ENCODE peak calls at places on chromosomes 11 and 22, in nine cellular contexts. One of them, this sample, is unnamed.

GRCh38 chr22:30628491-30628890 is 7.1 kb upstream of the SLC35E4 start:
- DNase-seq in Right ventricle myocardium superior: no peak
- DNase-seq in erythroblast: no peak
- DNase-seq in progenitor cell of endocrine pancreas: no peak
- DNase-seq in AG04450: no peak
- DNase-seq in mucosa of descending colon: no peak
- DNase-seq in T-helper 9 cell: no peak
- DNase-seq in stimulated activated naive CD4-positive, alpha-beta T cell treated with Interleukin-2 at 50 U/mL for 16 hours: no peak
- DNase-seq in naive B cell: no peak
- DNase-seq in this sample: no peak

GRCh38 chr11:88535916-88536547 is 198.5 kb upstream of the CTSC start:
- DNase-seq in mucosa of descending colon: no peak
- DNase-seq in T-helper 9 cell: no peak
- DNase-seq in AG04450: peak; percentile 42
- DNase-seq in progenitor cell of endocrine pancreas: no peak
- DNase-seq in erythroblast: no peak
- DNase-seq in stimulated activated naive CD4-positive, alpha-beta T cell treated with Interleukin-2 at 50 U/mL for 16 hours: no peak
- DNase-seq in naive B cell: no peak
- DNase-seq in Right ventricle myocardium superior: no peak
- DNase-seq in this sample: no peak

GRCh38 chr11:42906226-42906625 is 405.6 kb upstream of the API5 start:
- DNase-seq in T-helper 9 cell: no peak
- DNase-seq in erythroblast: no peak
- DNase-seq in stimulated activated naive CD4-positive, alpha-beta T cell treated with Interleukin-2 at 50 U/mL for 16 hours: no peak
- DNase-seq in Right ventricle myocardium superior: no peak
- DNase-seq in AG04450: no peak
- DNase-seq in progenitor cell of endocrine pancreas: no peak
- DNase-seq in naive B cell: no peak
- DNase-seq in mucosa of descending colon: no peak
- DNase-seq in this sample: no peak

GRCh38 chr11:70531281-70532065 is 133.1 kb downstream of the CTTN start:
- DNase-seq in naive B cell: no peak
- DNase-seq in AG04450: no peak
- DNase-seq in stimulated activated naive CD4-positive, alpha-beta T cell treated with Interleukin-2 at 50 U/mL for 16 hours: no peak
- DNase-seq in Right ventricle myocardium superior: peak; percentile 34
- DNase-seq in T-helper 9 cell: no peak
- DNase-seq in progenitor cell of endocrine pancreas: no peak
- DNase-seq in mucosa of descending colon: peak; percentile 20
- DNase-seq in erythroblast: no peak
- DNase-seq in this sample: no peak

GRCh38 chr11:122405788-122406341 is 249.7 kb upstream of the UBASH3B start:
- DNase-seq in mucosa of descending colon: no peak
- DNase-seq in AG04450: peak; percentile 63
- DNase-seq in progenitor cell of endocrine pancreas: no peak
- DNase-seq in erythroblast: no peak
- DNase-seq in naive B cell: no peak
- DNase-seq in T-helper 9 cell: no peak
- DNase-seq in stimulated activated naive CD4-positive, alpha-beta T cell treated with Interleukin-2 at 50 U/mL for 16 hours: no peak
- DNase-seq in Right ventricle myocardium superior: no peak
- DNase-seq in this sample: no peak

GRCh38 chr11:113373306-113373705 is 14.3 kb upstream of the ANKK1 start:
- DNase-seq in AG04450: no peak
- DNase-seq in erythroblast: no peak
- DNase-seq in naive B cell: no peak
- DNase-seq in stimulated activated naive CD4-positive, alpha-beta T cell treated with Interleukin-2 at 50 U/mL for 16 hours: no peak
- DNase-seq in mucosa of descending colon: no peak
- DNase-seq in progenitor cell of endocrine pancreas: no peak
- DNase-seq in Right ventricle myocardium superior: no peak
- DNase-seq in T-helper 9 cell: no peak
- DNase-seq in this sample: no peak

GRCh38 chr11:70159612-70160570 is 43.2 kb upstream of the FADD start:
- DNase-seq in AG04450: no peak
- DNase-seq in Right ventricle myocardium superior: peak; percentile 48
- DNase-seq in erythroblast: no peak
- DNase-seq in mucosa of descending colon: peak; percentile 41
- DNase-seq in naive B cell: no peak
- DNase-seq in progenitor cell of endocrine pancreas: no peak
- DNase-seq in stimulated activated naive CD4-positive, alpha-beta T cell treated with Interleukin-2 at 50 U/mL for 16 hours: no peak
- DNase-seq in T-helper 9 cell: no peak
- DNase-seq in this sample: no peak

GRCh38 chr22:24543679-24544243 is 11.2 kb downstream of the GUCD1 start:
- DNase-seq in erythroblast: no peak
- DNase-seq in T-helper 9 cell: no peak
- DNase-seq in mucosa of descending colon: no peak
- DNase-seq in naive B cell: no peak
- DNase-seq in progenitor cell of endocrine pancreas: no peak
- DNase-seq in AG04450: no peak
- DNase-seq in stimulated activated naive CD4-positive, alpha-beta T cell treated with Interleukin-2 at 50 U/mL for 16 hours: no peak
- DNase-seq in Right ventricle myocardium superior: no peak
- DNase-seq in this sample: no peak

GRCh38 chr11:29343465-29344333 is 673.1 kb downstream of the KCNA4 start:
- DNase-seq in AG04450: no peak
- DNase-seq in stimulated activated naive CD4-positive, alpha-beta T cell treated with Interleukin-2 at 50 U/mL for 16 hours: no peak
- DNase-seq in mucosa of descending colon: peak; percentile 70
- DNase-seq in erythroblast: peak; percentile 38
- DNase-seq in Right ventricle myocardium superior: peak; percentile 76
- DNase-seq in naive B cell: peak; percentile 1
- DNase-seq in progenitor cell of endocrine pancreas: peak; percentile 58
- DNase-seq in T-helper 9 cell: no peak
- DNase-seq in this sample: peak; percentile 25

GRCh38 chr11:111785886-111786412 is 19.8 kb upstream of the PPP2R1B start:
- DNase-seq in AG04450: no peak
- DNase-seq in T-helper 9 cell: no peak
- DNase-seq in Right ventricle myocardium superior: no peak
- DNase-seq in progenitor cell of endocrine pancreas: no peak
- DNase-seq in stimulated activated naive CD4-positive, alpha-beta T cell treated with Interleukin-2 at 50 U/mL for 16 hours: no peak
- DNase-seq in mucosa of descending colon: no peak
- DNase-seq in erythroblast: no peak
- DNase-seq in naive B cell: no peak
- DNase-seq in this sample: no peak

GRCh38 chr11:128342511-128343133 is 244.7 kb downstream of the ETS1 start:
- DNase-seq in stimulated activated naive CD4-positive, alpha-beta T cell treated with Interleukin-2 at 50 U/mL for 16 hours: peak; percentile 69
- DNase-seq in Right ventricle myocardium superior: peak; percentile 49
- DNase-seq in erythroblast: no peak
- DNase-seq in mucosa of descending colon: peak; percentile 43
- DNase-seq in AG04450: no peak
- DNase-seq in T-helper 9 cell: peak; percentile 63
- DNase-seq in progenitor cell of endocrine pancreas: no peak
- DNase-seq in naive B cell: peak; percentile 74
- DNase-seq in this sample: no peak

GRCh38 chr11:21072517-21072916 is 403.1 kb downstream of the NELL1 start:
- DNase-seq in erythroblast: no peak
- DNase-seq in progenitor cell of endocrine pancreas: no peak
- DNase-seq in AG04450: no peak
- DNase-seq in naive B cell: no peak
- DNase-seq in mucosa of descending colon: no peak
- DNase-seq in T-helper 9 cell: no peak
- DNase-seq in Right ventricle myocardium superior: no peak
- DNase-seq in stimulated activated naive CD4-positive, alpha-beta T cell treated with Interleukin-2 at 50 U/mL for 16 hours: no peak
- DNase-seq in this sample: no peak

GRCh38 chr11:69144316-69144715 is 11.4 kb upstream of the SMIM38 start:
- DNase-seq in stimulated activated naive CD4-positive, alpha-beta T cell treated with Interleukin-2 at 50 U/mL for 16 hours: no peak
- DNase-seq in mucosa of descending colon: no peak
- DNase-seq in Right ventricle myocardium superior: peak; percentile 6
- DNase-seq in T-helper 9 cell: no peak
- DNase-seq in naive B cell: no peak
- DNase-seq in progenitor cell of endocrine pancreas: no peak
- DNase-seq in AG04450: no peak
- DNase-seq in erythroblast: no peak
- DNase-seq in this sample: no peak

GRCh38 chr11:127037001-127037400 is 36.4 kb upstream of the KIRREL3 start:
- DNase-seq in progenitor cell of endocrine pancreas: no peak
- DNase-seq in naive B cell: no peak
- DNase-seq in AG04450: no peak
- DNase-seq in mucosa of descending colon: no peak
- DNase-seq in stimulated activated naive CD4-positive, alpha-beta T cell treated with Interleukin-2 at 50 U/mL for 16 hours: no peak
- DNase-seq in T-helper 9 cell: no peak
- DNase-seq in Right ventricle myocardium superior: no peak
- DNase-seq in erythroblast: no peak
- DNase-seq in this sample: no peak

GRCh38 chr11:72743321-72744221 is 8.6 kb downstream of the ARAP1 start:
- DNase-seq in progenitor cell of endocrine pancreas: no peak
- DNase-seq in Right ventricle myocardium superior: no peak
- DNase-seq in mucosa of descending colon: no peak
- DNase-seq in T-helper 9 cell: no peak
- DNase-seq in erythroblast: no peak
- DNase-seq in naive B cell: peak; percentile 81
- DNase-seq in stimulated activated naive CD4-positive, alpha-beta T cell treated with Interleukin-2 at 50 U/mL for 16 hours: no peak
- DNase-seq in AG04450: no peak
- DNase-seq in this sample: no peak

GRCh38 chr11:120112174-120112796 is 25.6 kb downstream of the TRIM29 start:
- DNase-seq in Right ventricle myocardium superior: no peak
- DNase-seq in naive B cell: no peak
- DNase-seq in progenitor cell of endocrine pancreas: no peak
- DNase-seq in AG04450: no peak
- DNase-seq in T-helper 9 cell: no peak
- DNase-seq in erythroblast: no peak
- DNase-seq in stimulated activated naive CD4-positive, alpha-beta T cell treated with Interleukin-2 at 50 U/mL for 16 hours: no peak
- DNase-seq in mucosa of descending colon: no peak
- DNase-seq in this sample: no peak

GRCh38 chr11:120205596-120206161 is 5.2 kb upstream of the OAF start:
- DNase-seq in mucosa of descending colon: no peak
- DNase-seq in progenitor cell of endocrine pancreas: no peak
- DNase-seq in Right ventricle myocardium superior: no peak
- DNase-seq in stimulated activated naive CD4-positive, alpha-beta T cell treated with Interleukin-2 at 50 U/mL for 16 hours: no peak
- DNase-seq in AG04450: peak; percentile 37
- DNase-seq in naive B cell: no peak
- DNase-seq in T-helper 9 cell: no peak
- DNase-seq in erythroblast: no peak
- DNase-seq in this sample: no peak

GRCh38 chr11:2440646-2441045 is 3.7 kb downstream of the TRPM5 start:
- DNase-seq in stimulated activated naive CD4-positive, alpha-beta T cell treated with Interleukin-2 at 50 U/mL for 16 hours: no peak
- DNase-seq in progenitor cell of endocrine pancreas: no peak
- DNase-seq in mucosa of descending colon: peak; percentile 38
- DNase-seq in naive B cell: no peak
- DNase-seq in Right ventricle myocardium superior: peak; percentile 48
- DNase-seq in AG04450: no peak
- DNase-seq in T-helper 9 cell: no peak
- DNase-seq in erythroblast: no peak
- DNase-seq in this sample: no peak

GRCh38 chr11:60992842-60993409 is 21.4 kb downstream of the CD6 start:
- DNase-seq in T-helper 9 cell: no peak
- DNase-seq in erythroblast: peak; percentile 54
- DNase-seq in AG04450: no peak
- DNase-seq in progenitor cell of endocrine pancreas: no peak
- DNase-seq in naive B cell: no peak
- DNase-seq in mucosa of descending colon: no peak
- DNase-seq in stimulated activated naive CD4-positive, alpha-beta T cell treated with Interleukin-2 at 50 U/mL for 16 hours: no peak
- DNase-seq in Right ventricle myocardium superior: no peak
- DNase-seq in this sample: no peak

GRCh38 chr11:72781063-72781312 is 12.9 kb downstream of the STARD10 start:
- DNase-seq in AG04450: no peak
- DNase-seq in naive B cell: no peak
- DNase-seq in erythroblast: no peak
- DNase-seq in mucosa of descending colon: no peak
- DNase-seq in stimulated activated naive CD4-positive, alpha-beta T cell treated with Interleukin-2 at 50 U/mL for 16 hours: no peak
- DNase-seq in progenitor cell of endocrine pancreas: no peak
- DNase-seq in Right ventricle myocardium superior: no peak
- DNase-seq in T-helper 9 cell: no peak
- DNase-seq in this sample: no peak

GRCh38 chr11:134071306-134071705 is 2.4 kb downstream of the JAM3 start:
- DNase-seq in stimulated activated naive CD4-positive, alpha-beta T cell treated with Interleukin-2 at 50 U/mL for 16 hours: no peak
- DNase-seq in erythroblast: no peak
- DNase-seq in Right ventricle myocardium superior: no peak
- DNase-seq in AG04450: no peak
- DNase-seq in mucosa of descending colon: no peak
- DNase-seq in naive B cell: no peak
- DNase-seq in T-helper 9 cell: no peak
- DNase-seq in progenitor cell of endocrine pancreas: no peak
- DNase-seq in this sample: no peak

GRCh38 chr11:66727883-66728759 is 895 bp downstream of the SPTBN2 start:
- DNase-seq in Right ventricle myocardium superior: no peak
- DNase-seq in AG04450: no peak
- DNase-seq in T-helper 9 cell: no peak
- DNase-seq in naive B cell: no peak
- DNase-seq in progenitor cell of endocrine pancreas: no peak
- DNase-seq in erythroblast: no peak
- DNase-seq in mucosa of descending colon: peak; percentile 43
- DNase-seq in stimulated activated naive CD4-positive, alpha-beta T cell treated with Interleukin-2 at 50 U/mL for 16 hours: no peak
- DNase-seq in this sample: no peak

GRCh38 chr22:38454361-38455062 is 487 bp downstream of the KCNJ4 start:
- DNase-seq in T-helper 9 cell: no peak
- DNase-seq in progenitor cell of endocrine pancreas: no peak
- DNase-seq in erythroblast: no peak
- DNase-seq in naive B cell: peak; percentile 38
- DNase-seq in AG04450: no peak
- DNase-seq in Right ventricle myocardium superior: no peak
- DNase-seq in stimulated activated naive CD4-positive, alpha-beta T cell treated with Interleukin-2 at 50 U/mL for 16 hours: no peak
- DNase-seq in mucosa of descending colon: no peak
- DNase-seq in this sample: no peak

GRCh38 chr11:61540528-61540927 is 32.0 kb downstream of the LRRC10B start:
- DNase-seq in T-helper 9 cell: no peak
- DNase-seq in AG04450: no peak
- DNase-seq in Right ventricle myocardium superior: no peak
- DNase-seq in stimulated activated naive CD4-positive, alpha-beta T cell treated with Interleukin-2 at 50 U/mL for 16 hours: no peak
- DNase-seq in erythroblast: no peak
- DNase-seq in naive B cell: no peak
- DNase-seq in mucosa of descending colon: no peak
- DNase-seq in progenitor cell of endocrine pancreas: no peak
- DNase-seq in this sample: no peak

GRCh38 chr11:104883342-104883741 is 14.9 kb downstream of the CASP12 start:
- DNase-seq in naive B cell: no peak
- DNase-seq in erythroblast: no peak
- DNase-seq in mucosa of descending colon: no peak
- DNase-seq in AG04450: no peak
- DNase-seq in stimulated activated naive CD4-positive, alpha-beta T cell treated with Interleukin-2 at 50 U/mL for 16 hours: peak; percentile 2
- DNase-seq in Right ventricle myocardium superior: no peak
- DNase-seq in progenitor cell of endocrine pancreas: no peak
- DNase-seq in T-helper 9 cell: no peak
- DNase-seq in this sample: no peak

GRCh38 chr22:36900880-36901279 is 12.5 kb upstream of the CSF2RB start:
- DNase-seq in stimulated activated naive CD4-positive, alpha-beta T cell treated with Interleukin-2 at 50 U/mL for 16 hours: no peak
- DNase-seq in mucosa of descending colon: no peak
- DNase-seq in erythroblast: no peak
- DNase-seq in progenitor cell of endocrine pancreas: no peak
- DNase-seq in Right ventricle myocardium superior: no peak
- DNase-seq in T-helper 9 cell: no peak
- DNase-seq in AG04450: no peak
- DNase-seq in naive B cell: no peak
- DNase-seq in this sample: no peak

GRCh38 chr11:44621140-44621681 is 55.7 kb downstream of the CD82 start:
- DNase-seq in progenitor cell of endocrine pancreas: peak; percentile 85
- DNase-seq in naive B cell: no peak
- DNase-seq in erythroblast: peak; percentile 75
- DNase-seq in stimulated activated naive CD4-positive, alpha-beta T cell treated with Interleukin-2 at 50 U/mL for 16 hours: peak; percentile 23
- DNase-seq in mucosa of descending colon: peak; percentile 87
- DNase-seq in T-helper 9 cell: peak; percentile 64
- DNase-seq in Right ventricle myocardium superior: peak; percentile 88
- DNase-seq in AG04450: no peak
- DNase-seq in this sample: peak; percentile 25

GRCh38 chr11:122140535-122140934 is 24.5 kb upstream of the BLID start:
- DNase-seq in T-helper 9 cell: no peak
- DNase-seq in AG04450: peak; percentile 38
- DNase-seq in Right ventricle myocardium superior: no peak
- DNase-seq in mucosa of descending colon: no peak
- DNase-seq in naive B cell: no peak
- DNase-seq in stimulated activated naive CD4-positive, alpha-beta T cell treated with Interleukin-2 at 50 U/mL for 16 hours: no peak
- DNase-seq in erythroblast: no peak
- DNase-seq in progenitor cell of endocrine pancreas: no peak
- DNase-seq in this sample: no peak

GRCh38 chr11:11732116-11732515 is 109.7 kb upstream of the USP47 start:
- DNase-seq in T-helper 9 cell: no peak
- DNase-seq in Right ventricle myocardium superior: no peak
- DNase-seq in AG04450: no peak
- DNase-seq in naive B cell: no peak
- DNase-seq in progenitor cell of endocrine pancreas: no peak
- DNase-seq in mucosa of descending colon: no peak
- DNase-seq in stimulated activated naive CD4-positive, alpha-beta T cell treated with Interleukin-2 at 50 U/mL for 16 hours: no peak
- DNase-seq in erythroblast: no peak
- DNase-seq in this sample: no peak

GRCh38 chr11:30908857-30909256 is 322.7 kb upstream of the MPPED2 start:
- DNase-seq in AG04450: no peak
- DNase-seq in naive B cell: no peak
- DNase-seq in erythroblast: no peak
- DNase-seq in Right ventricle myocardium superior: no peak
- DNase-seq in T-helper 9 cell: no peak
- DNase-seq in stimulated activated naive CD4-positive, alpha-beta T cell treated with Interleukin-2 at 50 U/mL for 16 hours: no peak
- DNase-seq in progenitor cell of endocrine pancreas: no peak
- DNase-seq in mucosa of descending colon: no peak
- DNase-seq in this sample: no peak

GRCh38 chr11:2725367-2726300 is 25.8 kb upstream of the KCNQ1OT1 start:
- DNase-seq in stimulated activated naive CD4-positive, alpha-beta T cell treated with Interleukin-2 at 50 U/mL for 16 hours: no peak
- DNase-seq in AG04450: peak; percentile 16
- DNase-seq in naive B cell: no peak
- DNase-seq in T-helper 9 cell: no peak
- DNase-seq in Right ventricle myocardium superior: peak; percentile 85
- DNase-seq in progenitor cell of endocrine pancreas: no peak
- DNase-seq in mucosa of descending colon: no peak
- DNase-seq in erythroblast: no peak
- DNase-seq in this sample: no peak